ENCODE peak calls at places on chromosome 9, in five cellular contexts. P is NCI-H69, B is T-helper 1 cell, C is kidney glomerular epithelial cell, A is HFFc6. Y is an unnamed sample.

GRCh38 chr9:135480071-135480941 is 724 bp downstream of the PPP1R26 start:
- DNase-seq in P (peak), B (no peak), A (no peak), C (no peak), Y (no peak)

GRCh38 chr9:27059907-27060306 is 49.1 kb upstream of the TEK start:
- DNase-seq in P (no peak), A (no peak), B (no peak), C (no peak), Y (no peak)

GRCh38 chr9:111839981-111840380 is 45.2 kb upstream of the SHOC1 start:
- DNase-seq in P (no peak), C (no peak), A (peak), B (no peak), Y (no peak)

GRCh38 chr9:99249619-99250018 is 27.5 kb downstream of the SEC61B start:
- DNase-seq in P (no peak), C (peak), B (no peak), A (no peak), Y (no peak)

GRCh38 chr9:127767405-127767804 is 11.1 kb downstream of the SH2D3C start:
- DNase-seq in A (no peak), P (peak), C (no peak), B (no peak), Y (no peak)

GRCh38 chr9:84642618-84643017 is 26.9 kb upstream of the NTRK2 start:
- DNase-seq in A (no peak), P (no peak), C (no peak), B (no peak), Y (no peak)

GRCh38 chr9:33375841-33376321 is 26.5 kb downstream of the AQP7 start:
- DNase-seq in A (no peak), C (no peak), P (no peak), B (no peak), Y (no peak)

GRCh38 chr9:75389096-75389495 is 300.8 kb downstream of the OSTF1 start:
- DNase-seq in P (no peak), C (no peak), A (no peak), B (no peak), Y (no peak)

GRCh38 chr9:136808075-136808780 is 480 bp downstream of the RABL6 start:
- DNase-seq in B (no peak), P (peak), A (no peak), C (no peak), Y (no peak)

GRCh38 chr9:127565231-127565630 is 46.8 kb upstream of the STXBP1 start:
- DNase-seq in P (no peak), C (no peak), B (no peak), A (no peak), Y (no peak)

GRCh38 chr9:87793292-87793691 is 67.4 kb downstream of the CTSL start:
- DNase-seq in A (peak), B (no peak), C (no peak), P (no peak), Y (no peak)

GRCh38 chr9:108634164-108634563 is 221.6 kb downstream of the ACTL7B start:
- DNase-seq in P (peak), C (no peak), A (no peak), B (no peak), Y (no peak)

GRCh38 chr9:135247174-135247930 is 159.9 kb downstream of the OLFM1 start:
- DNase-seq in A (no peak), P (no peak), C (no peak), B (no peak), Y (no peak)

GRCh38 chr9:2153599-2154217 is 138.6 kb downstream of the SMARCA2 start:
- DNase-seq in P (no peak), A (no peak), B (no peak), C (no peak), Y (no peak)

GRCh38 chr9:12961276-12961809 is 186.5 kb downstream of the LURAP1L start:
- DNase-seq in B (no peak), P (no peak), C (no peak), A (no peak), Y (no peak)

GRCh38 chr9:126411225-126411947 is 84.8 kb downstream of the MVB12B start:
- DNase-seq in P (no peak), A (no peak), B (no peak), C (peak), Y (no peak)

GRCh38 chr9:87771251-87772006 is 45.5 kb downstream of the CTSL start:
- DNase-seq in A (no peak), B (no peak), P (no peak), C (no peak), Y (no peak)

GRCh38 chr9:93143830-93144530 is 9.9 kb upstream of the NINJ1 start:
- DNase-seq in A (no peak), B (peak), P (peak), C (no peak), Y (peak)

GRCh38 chr9:137550241-137550621 is at the start of gene PNPLA7:
- DNase-seq in B (peak), C (peak), P (peak), A (peak), Y (peak)

GRCh38 chr9:17532461-17532860 is 46.4 kb upstream of the SH3GL2 start:
- DNase-seq in P (peak), B (no peak), A (no peak), C (no peak), Y (no peak)

GRCh38 chr9:126612813-126613641 is 701 bp upstream of the LMX1B start:
- DNase-seq in C (no peak), A (no peak), P (no peak), B (no peak), Y (no peak)

GRCh38 chr9:2620876-2621677 is 510 bp upstream of the VLDLR start:
- DNase-seq in B (no peak), P (peak), C (peak), A (peak), Y (no peak)

GRCh38 chr9:35091536-35091935 is 4.9 kb downstream of the PIGO start:
- DNase-seq in P (no peak), B (no peak), C (no peak), A (no peak), Y (no peak)

GRCh38 chr9:110217656-110218099 is 9.7 kb upstream of the C9orf152 start:
- DNase-seq in B (no peak), A (peak), P (peak), C (no peak), Y (no peak)

GRCh38 chr9:27261517-27262211 is 35.3 kb downstream of the EQTN start:
- DNase-seq in P (peak), C (peak), B (no peak), A (no peak), Y (no peak)

GRCh38 chr9:116323571-116323970 is 170.0 kb downstream of the PAPPA start:
- DNase-seq in B (no peak), C (no peak), P (peak), A (no peak), Y (no peak)

GRCh38 chr9:38018964-38019602 is 49.9 kb downstream of the SHB start:
- DNase-seq in B (no peak), P (peak), C (peak), A (peak), Y (no peak)

GRCh38 chr9:31700252-31701045 is 684.0 kb upstream of the ACO1 start:
- DNase-seq in A (no peak), B (no peak), P (peak), C (peak), Y (no peak)

GRCh38 chr9:130740218-130741023 is 46.8 kb downstream of the EXOSC2 start:
- DNase-seq in A (no peak), P (peak), C (no peak), B (no peak), Y (no peak)

GRCh38 chr9:69391946-69392345 is 66.9 kb downstream of the ENTREP1 start:
- DNase-seq in A (no peak), C (no peak), P (no peak), B (no peak), Y (no peak)

GRCh38 chr9:38035873-38036272 is 33.2 kb downstream of the SHB start:
- DNase-seq in A (peak), P (no peak), C (peak), B (no peak), Y (no peak)

GRCh38 chr9:134189475-134190231 is 25.3 kb upstream of the RNU6ATAC start:
- DNase-seq in C (no peak), P (no peak), A (no peak), B (no peak), Y (no peak)

GRCh38 chr9:121464968-121465367 is 34.7 kb downstream of the GGTA1 start:
- DNase-seq in C (no peak), P (no peak), A (no peak), B (no peak), Y (no peak)

Y was measured in effector CD8-positive, alpha-beta T cell.